ENCODE peak calls at places on chromosomes 12 and 14, in seven cellular contexts. One of them, this sample, is unnamed.

GRCh38 chr12:112599871-112600270 is 181.1 kb downstream of the PTPN11 start:
- DNase-seq in endothelial cell of umbilical vein: no peak
- DNase-seq in OCI-LY7: no peak
- DNase-seq in K562: no peak
- DNase-seq in fibroblast of lung: no peak
- DNase-seq in GM12878: no peak
- DNase-seq in neuronal stem cell: no peak
- DNase-seq in this sample: peak; percentile 73

GRCh38 chr12:110776410-110776809 is 33.7 kb upstream of the PPP1CC start:
- DNase-seq in endothelial cell of umbilical vein: no peak
- DNase-seq in OCI-LY7: peak; percentile 87
- DNase-seq in K562: no peak
- DNase-seq in fibroblast of lung: no peak
- DNase-seq in GM12878: peak; percentile 96
- DNase-seq in neuronal stem cell: no peak
- DNase-seq in this sample: no peak

GRCh38 chr14:100025111-100025510 is 40.1 kb upstream of the EVL start:
- DNase-seq in endothelial cell of umbilical vein: peak; percentile 35
- DNase-seq in OCI-LY7: peak; percentile 38
- DNase-seq in K562: peak; percentile 62
- DNase-seq in fibroblast of lung: peak; percentile 26
- DNase-seq in GM12878: no peak
- DNase-seq in neuronal stem cell: no peak
- DNase-seq in this sample: peak; percentile 69

GRCh38 chr14:62657376-62657775 is 387.9 kb downstream of the KCNH5 start:
- DNase-seq in endothelial cell of umbilical vein: no peak
- DNase-seq in OCI-LY7: no peak
- DNase-seq in K562: no peak
- DNase-seq in fibroblast of lung: no peak
- DNase-seq in GM12878: no peak
- DNase-seq in neuronal stem cell: no peak
- DNase-seq in this sample: no peak

GRCh38 chr12:84508325-84508861 is 404.2 kb downstream of the SLC6A15 start:
- DNase-seq in endothelial cell of umbilical vein: no peak
- DNase-seq in OCI-LY7: no peak
- DNase-seq in K562: no peak
- DNase-seq in fibroblast of lung: peak; percentile 83
- DNase-seq in GM12878: no peak
- DNase-seq in neuronal stem cell: no peak
- DNase-seq in this sample: peak; percentile 95

GRCh38 chr12:49808686-49809368 is 19.4 kb downstream of the NCKAP5L start:
- DNase-seq in endothelial cell of umbilical vein: no peak
- DNase-seq in OCI-LY7: no peak
- DNase-seq in K562: no peak
- DNase-seq in fibroblast of lung: peak; percentile 33
- DNase-seq in GM12878: no peak
- DNase-seq in neuronal stem cell: no peak
- DNase-seq in this sample: peak; percentile 21

GRCh38 chr14:31118892-31119291 is 88.7 kb downstream of the HECTD1 start:
- DNase-seq in endothelial cell of umbilical vein: no peak
- DNase-seq in OCI-LY7: no peak
- DNase-seq in K562: no peak
- DNase-seq in fibroblast of lung: peak; percentile 18
- DNase-seq in GM12878: no peak
- DNase-seq in neuronal stem cell: no peak
- DNase-seq in this sample: peak; percentile 49

GRCh38 chr12:12722351-12723146 is 5.4 kb downstream of the CDKN1B start:
- DNase-seq in endothelial cell of umbilical vein: peak; percentile 81
- DNase-seq in OCI-LY7: peak; percentile 54
- DNase-seq in K562: no peak
- DNase-seq in fibroblast of lung: peak; percentile 64
- DNase-seq in GM12878: no peak
- DNase-seq in neuronal stem cell: no peak
- DNase-seq in this sample: peak; percentile 56

GRCh38 chr14:30808576-30808975 is 65.8 kb upstream of the COCH start:
- DNase-seq in endothelial cell of umbilical vein: no peak
- DNase-seq in OCI-LY7: no peak
- DNase-seq in K562: no peak
- DNase-seq in fibroblast of lung: peak; percentile 14
- DNase-seq in GM12878: no peak
- DNase-seq in neuronal stem cell: no peak
- DNase-seq in this sample: peak; percentile 2

GRCh38 chr12:82461851-82462250 is 103.5 kb downstream of the METTL25 start:
- DNase-seq in endothelial cell of umbilical vein: no peak
- DNase-seq in OCI-LY7: no peak
- DNase-seq in K562: no peak
- DNase-seq in fibroblast of lung: no peak
- DNase-seq in GM12878: no peak
- DNase-seq in neuronal stem cell: no peak
- DNase-seq in this sample: no peak

GRCh38 chr12:119693006-119693405 is 25.1 kb downstream of the PRKAB1 start:
- DNase-seq in endothelial cell of umbilical vein: peak; percentile 95
- DNase-seq in OCI-LY7: no peak
- DNase-seq in K562: no peak
- DNase-seq in fibroblast of lung: peak; percentile 97
- DNase-seq in GM12878: no peak
- DNase-seq in neuronal stem cell: no peak
- DNase-seq in this sample: peak; percentile 86

GRCh38 chr12:80068173-80068572 is 31.2 kb upstream of the OTOGL start:
- DNase-seq in endothelial cell of umbilical vein: no peak
- DNase-seq in OCI-LY7: no peak
- DNase-seq in K562: peak; percentile 9
- DNase-seq in fibroblast of lung: no peak
- DNase-seq in GM12878: no peak
- DNase-seq in neuronal stem cell: no peak
- DNase-seq in this sample: no peak

GRCh38 chr12:103470664-103471063 is 25.1 kb downstream of the C12orf42 start:
- DNase-seq in endothelial cell of umbilical vein: no peak
- DNase-seq in OCI-LY7: peak; percentile 24
- DNase-seq in K562: no peak
- DNase-seq in fibroblast of lung: peak; percentile 12
- DNase-seq in GM12878: no peak
- DNase-seq in neuronal stem cell: no peak
- DNase-seq in this sample: peak; percentile 44

GRCh38 chr14:96095581-96096476 is 56.7 kb downstream of the C14orf132 start:
- DNase-seq in endothelial cell of umbilical vein: no peak
- DNase-seq in OCI-LY7: no peak
- DNase-seq in K562: no peak
- DNase-seq in fibroblast of lung: peak; percentile 72
- DNase-seq in GM12878: no peak
- DNase-seq in neuronal stem cell: no peak
- DNase-seq in this sample: peak; percentile 86

GRCh38 chr12:2796187-2796663 is 1.5 kb downstream of the FKBP4 start:
- DNase-seq in endothelial cell of umbilical vein: no peak
- DNase-seq in OCI-LY7: no peak
- DNase-seq in K562: no peak
- DNase-seq in fibroblast of lung: no peak
- DNase-seq in GM12878: no peak
- DNase-seq in neuronal stem cell: no peak
- DNase-seq in this sample: peak; percentile 28

GRCh38 chr14:73757876-73758391 is 43.8 kb upstream of the PNMA1 start:
- DNase-seq in endothelial cell of umbilical vein: no peak
- DNase-seq in OCI-LY7: no peak
- DNase-seq in K562: no peak
- DNase-seq in fibroblast of lung: no peak
- DNase-seq in GM12878: no peak
- DNase-seq in neuronal stem cell: no peak
- DNase-seq in this sample: peak; percentile 37

GRCh38 chr14:63432228-63432627 is 110.9 kb downstream of the PPP2R5E start:
- DNase-seq in endothelial cell of umbilical vein: peak; percentile 37
- DNase-seq in OCI-LY7: no peak
- DNase-seq in K562: no peak
- DNase-seq in fibroblast of lung: no peak
- DNase-seq in GM12878: no peak
- DNase-seq in neuronal stem cell: no peak
- DNase-seq in this sample: no peak

GRCh38 chr12:124429535-124429934 is 134.6 kb downstream of the RFLNA start:
- DNase-seq in endothelial cell of umbilical vein: no peak
- DNase-seq in OCI-LY7: no peak
- DNase-seq in K562: no peak
- DNase-seq in fibroblast of lung: no peak
- DNase-seq in GM12878: no peak
- DNase-seq in neuronal stem cell: no peak
- DNase-seq in this sample: no peak

GRCh38 chr12:85016423-85016822 is 19.7 kb downstream of the TSPAN19 start:
- DNase-seq in endothelial cell of umbilical vein: peak; percentile 67
- DNase-seq in OCI-LY7: no peak
- DNase-seq in K562: no peak
- DNase-seq in fibroblast of lung: peak; percentile 78
- DNase-seq in GM12878: no peak
- DNase-seq in neuronal stem cell: no peak
- DNase-seq in this sample: peak; percentile 97

GRCh38 chr12:110657747-110658146 is 31.2 kb downstream of the HVCN1 start:
- DNase-seq in endothelial cell of umbilical vein: no peak
- DNase-seq in OCI-LY7: no peak
- DNase-seq in K562: no peak
- DNase-seq in fibroblast of lung: no peak
- DNase-seq in GM12878: no peak
- DNase-seq in neuronal stem cell: no peak
- DNase-seq in this sample: no peak

GRCh38 chr14:74942608-74943007 is 12.8 kb downstream of the PGF start:
- DNase-seq in endothelial cell of umbilical vein: no peak
- DNase-seq in OCI-LY7: no peak
- DNase-seq in K562: no peak
- DNase-seq in fibroblast of lung: no peak
- DNase-seq in GM12878: no peak
- DNase-seq in neuronal stem cell: no peak
- DNase-seq in this sample: no peak
- H2AFZ ChIP-seq in endothelial cell of umbilical vein: no peak overlapping the region
- H2AFZ ChIP-seq in OCI-LY7: peak overlapping the region; percentile 64
- H2AFZ ChIP-seq in K562: peak overlapping the region; percentile 65
- H2AFZ ChIP-seq in fibroblast of lung: no peak overlapping the region
- H2AFZ ChIP-seq in GM12878: peak overlapping the region; percentile 84
- H2AFZ ChIP-seq in neuronal stem cell: peak overlapping the region; percentile 87
- H2AFZ ChIP-seq in this sample: no peak overlapping the region

DNA sequence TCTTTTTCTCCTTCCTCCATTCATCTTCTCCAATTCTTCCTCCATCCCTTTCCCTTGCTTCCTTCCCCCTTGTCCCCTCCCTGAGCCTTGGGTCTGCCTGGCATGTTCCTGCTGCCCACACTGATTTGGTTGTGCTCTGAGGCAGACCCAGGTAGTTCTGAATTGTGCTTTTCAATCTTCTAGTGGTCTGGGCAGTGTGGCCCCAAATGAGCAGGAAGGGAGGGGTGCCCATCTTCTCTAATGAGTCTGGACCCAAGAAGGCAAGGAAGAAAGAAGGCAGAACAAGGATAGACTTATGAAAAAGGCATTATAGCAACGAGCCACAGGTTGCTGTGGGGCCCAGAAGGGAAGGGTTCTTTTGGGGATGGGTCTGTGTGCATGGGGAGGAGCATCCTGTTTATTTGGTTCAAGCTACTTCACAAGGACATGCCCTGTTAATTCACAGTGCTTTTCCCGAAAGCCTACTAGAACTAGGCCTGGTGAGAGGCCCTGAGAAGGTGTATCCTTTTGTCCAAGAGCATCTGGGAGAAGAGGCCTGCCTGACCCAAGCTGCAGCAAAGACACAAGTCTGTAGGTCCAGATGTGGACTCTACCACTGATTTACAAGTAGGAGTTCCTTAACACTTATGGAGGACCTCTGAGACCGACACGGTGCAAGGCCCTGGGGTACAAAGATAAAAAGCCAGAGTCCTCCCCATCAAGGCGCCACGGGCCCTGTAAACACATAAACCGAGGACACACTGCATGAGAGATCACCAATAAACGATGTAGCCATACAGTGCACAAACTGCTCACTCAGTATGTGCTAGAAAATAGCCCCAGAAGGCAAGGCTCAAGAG is 1.2 kb upstream of the SUSD6 start:
- DNase-seq in endothelial cell of umbilical vein: no peak
- DNase-seq in OCI-LY7: peak; percentile 49
- DNase-seq in K562: no peak
- DNase-seq in fibroblast of lung: no peak
- DNase-seq in GM12878: no peak
- DNase-seq in neuronal stem cell: no peak
- DNase-seq in this sample: peak; percentile 19
- H2AFZ ChIP-seq in endothelial cell of umbilical vein: peak overlapping the region; percentile 59
- H2AFZ ChIP-seq in OCI-LY7: peak overlapping the region; percentile 77
- H2AFZ ChIP-seq in K562: peak overlapping the region; percentile 94
- H2AFZ ChIP-seq in fibroblast of lung: peak overlapping the region; percentile 88
- H2AFZ ChIP-seq in GM12878: peak overlapping the region; percentile 67
- H2AFZ ChIP-seq in neuronal stem cell: peak overlapping the region; percentile 73
- H2AFZ ChIP-seq in this sample: peak overlapping the region; percentile 89

DNA sequence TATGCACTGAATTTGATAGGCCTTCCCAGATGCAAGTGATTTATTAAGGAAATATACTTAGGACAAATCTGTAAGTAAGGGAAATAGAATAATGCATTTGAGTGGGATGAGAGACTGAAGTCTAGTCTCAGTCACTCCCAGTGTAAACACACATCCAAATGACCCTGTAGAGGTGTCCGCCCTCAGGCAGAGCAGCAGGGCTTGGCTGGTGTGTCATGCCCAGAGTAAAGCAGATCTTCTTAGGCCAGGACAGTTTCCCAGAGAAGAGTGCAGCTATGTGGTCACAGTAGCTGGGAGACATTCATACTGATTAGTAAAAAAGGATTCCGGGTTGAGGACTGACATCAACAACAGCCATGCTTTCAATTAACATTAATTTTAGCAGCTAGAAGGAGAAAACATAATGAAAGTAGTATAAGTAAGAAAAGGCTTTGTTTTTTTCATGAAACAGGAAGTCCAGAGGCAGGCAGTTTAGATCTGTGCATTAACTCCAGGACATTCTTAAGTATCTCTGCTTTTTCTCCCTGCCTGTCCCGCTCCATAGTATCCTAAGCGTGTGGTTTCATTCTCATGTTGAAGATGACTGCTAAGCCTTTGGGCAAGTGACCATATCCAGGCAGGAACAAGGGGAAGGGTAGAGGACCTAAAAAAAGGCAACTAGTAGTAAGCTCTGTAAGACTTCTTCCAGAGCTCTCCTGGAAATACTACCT is 35.7 kb downstream of the CNTN1 start:
- DNase-seq in endothelial cell of umbilical vein: no peak
- DNase-seq in OCI-LY7: no peak
- DNase-seq in K562: no peak
- DNase-seq in fibroblast of lung: no peak
- DNase-seq in GM12878: no peak
- DNase-seq in neuronal stem cell: no peak
- DNase-seq in this sample: no peak
- H2AFZ ChIP-seq in endothelial cell of umbilical vein: no peak overlapping the region
- H2AFZ ChIP-seq in OCI-LY7: no peak overlapping the region
- H2AFZ ChIP-seq in K562: no peak overlapping the region
- H2AFZ ChIP-seq in fibroblast of lung: no peak overlapping the region
- H2AFZ ChIP-seq in GM12878: no peak overlapping the region
- H2AFZ ChIP-seq in neuronal stem cell: no peak overlapping the region
- H2AFZ ChIP-seq in this sample: no peak overlapping the region

DNA sequence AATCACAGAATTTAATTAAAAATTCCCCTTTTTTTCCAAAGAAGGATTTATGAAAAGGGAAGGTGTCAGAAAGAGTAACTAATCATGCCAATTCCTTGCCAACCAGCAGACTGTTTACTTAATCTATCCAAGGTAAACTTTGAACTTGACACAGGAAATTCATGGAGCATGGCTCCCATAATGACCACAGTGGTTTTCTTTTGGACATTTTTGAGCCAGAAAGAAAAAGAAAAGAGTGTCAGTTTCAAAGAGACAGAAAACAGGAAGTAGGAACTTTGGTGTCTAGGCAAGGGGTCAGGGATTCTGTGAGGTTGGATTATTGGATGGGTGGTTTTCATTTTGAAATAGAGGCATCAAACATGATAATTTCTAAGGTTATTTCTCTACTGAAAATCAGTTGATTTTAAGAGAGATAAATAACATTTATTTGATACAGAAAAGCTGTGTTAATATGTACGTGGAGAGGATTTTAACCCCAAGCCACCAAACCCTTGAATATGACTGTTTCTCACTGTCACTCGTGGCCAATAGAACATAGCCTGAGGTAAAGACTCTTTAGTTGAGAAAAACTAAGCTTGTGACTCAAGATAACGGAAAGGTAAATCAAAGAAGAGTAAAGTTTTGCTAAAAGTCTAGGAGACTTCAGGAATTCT is 196.1 kb downstream of the TTC6 start:
- DNase-seq in endothelial cell of umbilical vein: no peak
- DNase-seq in OCI-LY7: no peak
- DNase-seq in K562: no peak
- DNase-seq in fibroblast of lung: no peak
- DNase-seq in GM12878: no peak
- DNase-seq in neuronal stem cell: no peak
- DNase-seq in this sample: no peak
- H2AFZ ChIP-seq in endothelial cell of umbilical vein: no peak overlapping the region
- H2AFZ ChIP-seq in OCI-LY7: no peak overlapping the region
- H2AFZ ChIP-seq in K562: no peak overlapping the region
- H2AFZ ChIP-seq in fibroblast of lung: no peak overlapping the region
- H2AFZ ChIP-seq in GM12878: no peak overlapping the region
- H2AFZ ChIP-seq in neuronal stem cell: no peak overlapping the region
- H2AFZ ChIP-seq in this sample: no peak overlapping the region

This sample was measured in GM23248.